ENCODE peak calls at places on chromosomes 1 and 21, in eight cellular contexts. One of them, this sample, is unnamed.

GRCh38 chr1:225865514-225865913 is 16.7 kb downstream of the TMEM63A start:
- DNase-seq in HT-29: no peak
- DNase-seq in activated CD4-positive, alpha-beta T cell treated with anti-CD3 and anti-CD28 coated beads, Interleukin-2, amount 10 ng/mL, durations not matched to agents 7 days and 5 days: no peak
- DNase-seq in cardiac muscle cell: no peak
- DNase-seq in substantia nigra: no peak
- DNase-seq in epithelial cell of esophagus: no peak
- DNase-seq in psoas muscle: no peak
- DNase-seq in EL: no peak
- DNase-seq in this sample: no peak

GRCh38 chr1:235375919-235376600 is 8.8 kb downstream of the TBCE start:
- DNase-seq in psoas muscle: no peak
- DNase-seq in activated CD4-positive, alpha-beta T cell treated with anti-CD3 and anti-CD28 coated beads, Interleukin-2, amount 10 ng/mL, durations not matched to agents 7 days and 5 days: no peak
- DNase-seq in EL: no peak
- DNase-seq in cardiac muscle cell: no peak
- DNase-seq in substantia nigra: no peak
- DNase-seq in epithelial cell of esophagus: no peak
- DNase-seq in HT-29: no peak
- DNase-seq in this sample: no peak

GRCh38 chr1:53237638-53238037 is 680 bp downstream of the MAGOH start:
- DNase-seq in substantia nigra: no peak
- DNase-seq in EL: no peak
- DNase-seq in psoas muscle: no peak
- DNase-seq in activated CD4-positive, alpha-beta T cell treated with anti-CD3 and anti-CD28 coated beads, Interleukin-2, amount 10 ng/mL, durations not matched to agents 7 days and 5 days: no peak
- DNase-seq in cardiac muscle cell: no peak
- DNase-seq in epithelial cell of esophagus: no peak
- DNase-seq in HT-29: peak
- DNase-seq in this sample: no peak

GRCh38 chr1:12472798-12473551 is 145.0 kb downstream of the DHRS3 start:
- DNase-seq in psoas muscle: no peak
- DNase-seq in activated CD4-positive, alpha-beta T cell treated with anti-CD3 and anti-CD28 coated beads, Interleukin-2, amount 10 ng/mL, durations not matched to agents 7 days and 5 days: peak
- DNase-seq in epithelial cell of esophagus: no peak
- DNase-seq in substantia nigra: no peak
- DNase-seq in HT-29: no peak
- DNase-seq in EL: no peak
- DNase-seq in cardiac muscle cell: peak
- DNase-seq in this sample: no peak

GRCh38 chr21:44405091-44405947 is 50.0 kb upstream of the LRRC3 start:
- DNase-seq in activated CD4-positive, alpha-beta T cell treated with anti-CD3 and anti-CD28 coated beads, Interleukin-2, amount 10 ng/mL, durations not matched to agents 7 days and 5 days: no peak
- DNase-seq in substantia nigra: no peak
- DNase-seq in EL: no peak
- DNase-seq in cardiac muscle cell: no peak
- DNase-seq in HT-29: no peak
- DNase-seq in psoas muscle: no peak
- DNase-seq in epithelial cell of esophagus: no peak
- DNase-seq in this sample: no peak

GRCh38 chr1:80678438-80678837 is 1122.3 kb upstream of the ADGRL2 start:
- DNase-seq in HT-29: no peak
- DNase-seq in epithelial cell of esophagus: no peak
- DNase-seq in EL: no peak
- DNase-seq in substantia nigra: no peak
- DNase-seq in activated CD4-positive, alpha-beta T cell treated with anti-CD3 and anti-CD28 coated beads, Interleukin-2, amount 10 ng/mL, durations not matched to agents 7 days and 5 days: no peak
- DNase-seq in cardiac muscle cell: no peak
- DNase-seq in psoas muscle: no peak
- DNase-seq in this sample: no peak

GRCh38 chr1:59692591-59692990 is 122.2 kb upstream of the HOOK1 start:
- DNase-seq in HT-29: no peak
- DNase-seq in epithelial cell of esophagus: no peak
- DNase-seq in substantia nigra: no peak
- DNase-seq in cardiac muscle cell: no peak
- DNase-seq in psoas muscle: no peak
- DNase-seq in activated CD4-positive, alpha-beta T cell treated with anti-CD3 and anti-CD28 coated beads, Interleukin-2, amount 10 ng/mL, durations not matched to agents 7 days and 5 days: no peak
- DNase-seq in EL: peak
- DNase-seq in this sample: no peak

GRCh38 chr1:33030575-33030974 is 6.1 kb downstream of the AK2 start:
- DNase-seq in psoas muscle: no peak
- DNase-seq in activated CD4-positive, alpha-beta T cell treated with anti-CD3 and anti-CD28 coated beads, Interleukin-2, amount 10 ng/mL, durations not matched to agents 7 days and 5 days: no peak
- DNase-seq in cardiac muscle cell: peak
- DNase-seq in epithelial cell of esophagus: peak
- DNase-seq in HT-29: no peak
- DNase-seq in substantia nigra: no peak
- DNase-seq in EL: peak
- DNase-seq in this sample: no peak

GRCh38 chr1:236917448-236917847 is 86.8 kb downstream of the MT1HL1 start:
- DNase-seq in cardiac muscle cell: no peak
- DNase-seq in EL: no peak
- DNase-seq in psoas muscle: no peak
- DNase-seq in HT-29: no peak
- DNase-seq in activated CD4-positive, alpha-beta T cell treated with anti-CD3 and anti-CD28 coated beads, Interleukin-2, amount 10 ng/mL, durations not matched to agents 7 days and 5 days: no peak
- DNase-seq in epithelial cell of esophagus: no peak
- DNase-seq in substantia nigra: no peak
- DNase-seq in this sample: no peak

This sample was measured in keratinocyte.